ENCODE peak calls at places on chromosomes 7 and 10, in five cellular contexts. One of them, this sample, is unnamed.

GRCh38 chr10:11880169-11881027 is 57.2 kb downstream of the PROSER2 start:
- DNase-seq in HepG2: no peak
- DNase-seq in K562: no peak
- DNase-seq in GM23338: peak
- DNase-seq in GM12878: no peak
- DNase-seq in this sample: no peak

GRCh38 chr7:28096713-28097112 is 83.9 kb downstream of the JAZF1 start:
- DNase-seq in HepG2: peak
- DNase-seq in GM12878: peak
- DNase-seq in K562: peak
- DNase-seq in GM23338: peak
- DNase-seq in this sample: peak

GRCh38 chr7:117737882-117738281 is 135.4 kb downstream of the CTTNBP2 start:
- DNase-seq in GM12878: no peak
- DNase-seq in K562: no peak
- DNase-seq in HepG2: no peak
- DNase-seq in GM23338: no peak
- DNase-seq in this sample: no peak

GRCh38 chr7:106542550-106543220 is 118.3 kb downstream of the CCDC71L start:
- DNase-seq in GM12878: peak
- DNase-seq in K562: peak
- DNase-seq in HepG2: peak
- DNase-seq in GM23338: peak
- DNase-seq in this sample: peak

GRCh38 chr10:122391875-122392274 is 17.4 kb downstream of the PLEKHA1 start:
- DNase-seq in GM23338: no peak
- DNase-seq in GM12878: no peak
- DNase-seq in HepG2: no peak
- DNase-seq in K562: no peak
- DNase-seq in this sample: no peak

GRCh38 chr10:33506838-33507661 is 172.6 kb upstream of the NRP1 start:
- DNase-seq in K562: no peak
- DNase-seq in GM12878: peak
- DNase-seq in HepG2: no peak
- DNase-seq in GM23338: no peak
- DNase-seq in this sample: no peak

GRCh38 chr7:95631545-95631944 is 35.2 kb upstream of the PDK4 start:
- DNase-seq in HepG2: no peak
- DNase-seq in GM23338: no peak
- DNase-seq in GM12878: no peak
- DNase-seq in K562: no peak
- DNase-seq in this sample: no peak

GRCh38 chr10:132995909-132996602 is 53.7 kb upstream of the CFAP46 start:
- DNase-seq in GM12878: no peak
- DNase-seq in K562: no peak
- DNase-seq in HepG2: no peak
- DNase-seq in GM23338: no peak
- DNase-seq in this sample: no peak

GRCh38 chr7:153022796-153023592 is 263.4 kb downstream of the ACTR3B start:
- DNase-seq in K562: no peak
- DNase-seq in GM12878: no peak
- DNase-seq in GM23338: peak
- DNase-seq in HepG2: no peak
- DNase-seq in this sample: no peak

GRCh38 chr7:1739593-1739992 is 69.5 kb downstream of the ELFN1 start:
- DNase-seq in K562: no peak
- DNase-seq in GM23338: no peak
- DNase-seq in HepG2: no peak
- DNase-seq in GM12878: no peak
- DNase-seq in this sample: no peak

GRCh38 chr10:84654671-84655070 is 326.3 kb downstream of the CCSER2 start:
- DNase-seq in K562: no peak
- DNase-seq in GM12878: peak
- DNase-seq in HepG2: no peak
- DNase-seq in GM23338: no peak
- DNase-seq in this sample: no peak

GRCh38 chr7:112422842-112423496 is 27.3 kb upstream of the IFRD1 start:
- DNase-seq in GM23338: peak
- DNase-seq in HepG2: peak
- DNase-seq in GM12878: no peak
- DNase-seq in K562: peak
- DNase-seq in this sample: peak

GRCh38 chr7:76133164-76133775 is 68.4 kb upstream of the SRRM3 start:
- DNase-seq in K562: no peak
- DNase-seq in GM23338: no peak
- DNase-seq in HepG2: no peak
- DNase-seq in GM12878: no peak
- DNase-seq in this sample: no peak

GRCh38 chr7:96321041-96321669 is 743 bp downstream of the SLC25A13 start:
- DNase-seq in K562: peak
- DNase-seq in HepG2: peak
- DNase-seq in GM12878: peak
- DNase-seq in GM23338: peak
- DNase-seq in this sample: peak

GRCh38 chr10:114771157-114771556 is 50.4 kb upstream of the FHIP2A start:
- DNase-seq in K562: no peak
- DNase-seq in HepG2: no peak
- DNase-seq in GM12878: no peak
- DNase-seq in GM23338: no peak
- DNase-seq in this sample: no peak
- TF ChIP-seq JUNB in K562: no peak
- TF ChIP-seq JUNB in HepG2: no peak
- TF ChIP-seq JUNB in GM12878: no peak
- TF ChIP-seq JUNB in GM23338: no peak
- TF ChIP-seq JUNB in this sample: no peak

GRCh38 chr10:115931301-115931700 is 341.7 kb downstream of the GFRA1 start:
- DNase-seq in GM23338: no peak
- DNase-seq in GM12878: no peak
- DNase-seq in HepG2: no peak
- DNase-seq in K562: no peak
- DNase-seq in this sample: no peak
- TF ChIP-seq JUNB in GM23338: no peak
- TF ChIP-seq JUNB in GM12878: no peak
- TF ChIP-seq JUNB in HepG2: no peak
- TF ChIP-seq JUNB in K562: no peak
- TF ChIP-seq JUNB in this sample: no peak

GRCh38 chr7:94222516-94222915 is 172.2 kb upstream of the COL1A2 start:
- DNase-seq in HepG2: no peak
- DNase-seq in GM12878: no peak
- DNase-seq in K562: no peak
- DNase-seq in GM23338: no peak
- DNase-seq in this sample: no peak

GRCh38 chr7:94228678-94229077 is 166.0 kb upstream of the COL1A2 start:
- DNase-seq in HepG2: no peak
- DNase-seq in GM23338: no peak
- DNase-seq in GM12878: no peak
- DNase-seq in K562: no peak
- DNase-seq in this sample: no peak

GRCh38 chr7:94228223-94228622 is 166.5 kb upstream of the COL1A2 start:
- DNase-seq in HepG2: no peak
- DNase-seq in K562: no peak
- DNase-seq in GM23338: peak
- DNase-seq in GM12878: no peak
- DNase-seq in this sample: no peak

GRCh38 chr7:94223375-94224084 is 171.2 kb upstream of the COL1A2 start:
- DNase-seq in GM23338: peak
- DNase-seq in K562: no peak
- DNase-seq in HepG2: no peak
- DNase-seq in GM12878: no peak
- DNase-seq in this sample: peak
- TF ChIP-seq JUNB in GM23338: no peak
- TF ChIP-seq JUNB in K562: no peak
- TF ChIP-seq JUNB in HepG2: no peak
- TF ChIP-seq JUNB in GM12878: no peak
- TF ChIP-seq JUNB in this sample: no peak

GRCh38 chr7:47636111-47636692 is 54.3 kb upstream of the TNS3 start:
- DNase-seq in GM23338: no peak
- DNase-seq in HepG2: peak
- DNase-seq in K562: no peak
- DNase-seq in GM12878: no peak
- DNase-seq in this sample: no peak

GRCh38 chr7:47636693-47637175 is 54.8 kb upstream of the TNS3 start:
- DNase-seq in K562: no peak
- DNase-seq in GM23338: no peak
- DNase-seq in GM12878: no peak
- DNase-seq in HepG2: no peak
- DNase-seq in this sample: no peak

GRCh38 chr7:47635091-47636090 is 53.5 kb upstream of the TNS3 start:
- DNase-seq in HepG2: peak
- DNase-seq in GM23338: peak
- DNase-seq in GM12878: no peak
- DNase-seq in K562: no peak
- DNase-seq in this sample: peak

GRCh38 chr7:47633134-47633533 is 51.2 kb upstream of the TNS3 start:
- DNase-seq in GM23338: no peak
- DNase-seq in GM12878: no peak
- DNase-seq in HepG2: no peak
- DNase-seq in K562: no peak
- DNase-seq in this sample: no peak

GRCh38 chr7:47634273-47634672 is 52.4 kb upstream of the TNS3 start:
- DNase-seq in HepG2: no peak
- DNase-seq in GM23338: no peak
- DNase-seq in K562: no peak
- DNase-seq in GM12878: no peak
- DNase-seq in this sample: no peak
- TF ChIP-seq JUNB in HepG2: no peak
- TF ChIP-seq JUNB in GM23338: no peak
- TF ChIP-seq JUNB in K562: no peak
- TF ChIP-seq JUNB in GM12878: no peak
- TF ChIP-seq JUNB in this sample: no peak

GRCh38 chr10:48526846-48527505 is 77.9 kb downstream of the ARHGAP22 start:
- DNase-seq in GM12878: no peak
- DNase-seq in GM23338: no peak
- DNase-seq in HepG2: no peak
- DNase-seq in K562: no peak
- DNase-seq in this sample: no peak
- TF ChIP-seq JUNB in GM12878: no peak
- TF ChIP-seq JUNB in GM23338: no peak
- TF ChIP-seq JUNB in HepG2: no peak
- TF ChIP-seq JUNB in K562: no peak
- TF ChIP-seq JUNB in this sample: no peak

GRCh38 chr7:155665957-155666287 is 21.5 kb downstream of the RBM33 start:
- DNase-seq in GM23338: no peak
- DNase-seq in K562: peak
- DNase-seq in HepG2: no peak
- DNase-seq in GM12878: no peak
- DNase-seq in this sample: peak
- TF ChIP-seq JUNB in GM23338: no peak
- TF ChIP-seq JUNB in K562: no peak
- TF ChIP-seq JUNB in HepG2: no peak
- TF ChIP-seq JUNB in GM12878: no peak
- TF ChIP-seq JUNB in this sample: no peak

DNA sequence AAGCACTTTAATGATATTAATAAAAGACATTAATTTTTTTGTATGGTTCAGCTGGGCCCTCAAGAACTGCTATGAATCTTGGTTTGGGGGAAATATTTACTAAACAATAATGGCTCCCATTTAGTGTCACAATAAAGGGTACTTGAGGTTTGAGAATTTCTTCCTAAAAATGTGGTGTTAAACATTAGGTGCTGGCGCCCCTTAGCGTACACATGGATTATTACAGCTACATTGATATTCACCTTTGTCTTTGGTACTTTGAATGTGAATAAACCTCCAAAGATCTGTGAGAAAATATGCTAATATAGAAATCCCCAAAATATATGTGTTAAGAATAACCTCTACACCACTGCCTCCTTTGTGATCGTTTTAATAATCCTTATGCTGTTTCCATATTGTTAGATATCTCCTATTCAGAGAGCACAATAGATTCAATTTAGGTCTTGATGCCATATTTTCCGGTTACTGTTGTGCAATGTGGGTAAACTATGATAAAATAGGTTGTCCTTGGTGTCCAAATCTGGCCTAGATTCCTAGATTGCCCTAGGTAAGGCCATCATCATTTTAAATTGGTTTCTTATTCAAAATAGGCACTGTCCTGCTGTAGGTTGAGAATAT is 161.8 kb upstream of the CACNA2D1 start:
- DNase-seq in GM12878: no peak
- DNase-seq in GM23338: peak
- DNase-seq in HepG2: peak
- DNase-seq in K562: peak
- DNase-seq in this sample: peak
- TF ChIP-seq JUNB in GM12878: no peak
- TF ChIP-seq JUNB in GM23338: no peak
- TF ChIP-seq JUNB in HepG2: no peak
- TF ChIP-seq JUNB in K562: no peak
- TF ChIP-seq JUNB in this sample: no peak

GRCh38 chr10:17533731-17534130 is 79.3 kb upstream of the ST8SIA6 start:
- DNase-seq in GM12878: no peak
- DNase-seq in HepG2: no peak
- DNase-seq in GM23338: no peak
- DNase-seq in K562: no peak
- DNase-seq in this sample: no peak
- TF ChIP-seq JUNB in GM12878: no peak
- TF ChIP-seq JUNB in HepG2: no peak
- TF ChIP-seq JUNB in GM23338: no peak
- TF ChIP-seq JUNB in K562: no peak
- TF ChIP-seq JUNB in this sample: no peak

GRCh38 chr7:108181073-108181985 is 51.2 kb upstream of the LAMB4 start:
- DNase-seq in GM12878: peak
- DNase-seq in HepG2: peak
- DNase-seq in GM23338: peak
- DNase-seq in K562: peak
- DNase-seq in this sample: peak
- TF ChIP-seq JUNB in GM12878: no peak
- TF ChIP-seq JUNB in HepG2: no peak
- TF ChIP-seq JUNB in GM23338: no peak
- TF ChIP-seq JUNB in K562: no peak
- TF ChIP-seq JUNB in this sample: no peak